ENCODE peak calls at places on chromosomes 4 and X, in ten cellular contexts. S is H1, T is astrocyte of the hippocampus, C is ACHN, L is tibial artery, F is NCI-H1694, V is GM06990, Y is vagina, H is choroid plexus epithelial cell, N is HT1080. P is an unnamed sample.

GRCh38 chrX:63768760-63769159 is 16.3 kb downstream of the ARHGEF9 start:
- DNase-seq in S (no peak), T (no peak), C (no peak), L (no peak), F (no peak), V (no peak), Y (no peak), H (no peak), N (no peak), P (no peak)

GRCh38 chrX:68658530-68658929 is 11.1 kb downstream of the STARD8 start:
- DNase-seq in S (no peak), T (no peak), C (no peak), L (no peak), F (no peak), V (no peak), Y (no peak), H (peak), N (no peak), P (no peak)

GRCh38 chr4:27048350-27049100 is 187.9 kb downstream of the STIM2 start:
- DNase-seq in S (no peak), T (peak), C (peak), L (no peak), F (peak), V (no peak), Y (no peak), H (peak), N (peak), P (no peak)

GRCh38 chr4:70182517-70183167 is 12.9 kb upstream of the ODAM start:
- DNase-seq in S (no peak), T (no peak), C (no peak), L (no peak), F (no peak), V (no peak), Y (no peak), H (no peak), N (no peak), P (no peak)

GRCh38 chr4:113828712-113829111 is 67.2 kb upstream of the CAMK2D start:
- DNase-seq in S (no peak), T (no peak), C (no peak), L (no peak), F (no peak), V (no peak), Y (no peak), H (no peak), N (no peak), P (no peak)

GRCh38 chr4:6114181-6114580 is 86.2 kb downstream of the JAKMIP1 start:
- DNase-seq in S (no peak), T (no peak), C (no peak), L (no peak), F (no peak), V (no peak), Y (no peak), H (no peak), N (no peak), P (no peak)

GRCh38 chr4:188778880-188779279 is 639.6 kb downstream of the TRIML1 start:
- DNase-seq in S (no peak), T (peak), C (peak), L (no peak), F (no peak), V (no peak), Y (no peak), H (peak), N (no peak), P (no peak)

GRCh38 chr4:95360256-95360903 is 188.4 kb downstream of the UNC5C start:
- DNase-seq in S (no peak), T (no peak), C (no peak), L (no peak), F (no peak), V (no peak), Y (no peak), H (no peak), N (no peak), P (no peak)

GRCh38 chrX:38985375-38985774 is 184.1 kb downstream of the MID1IP1 start:
- DNase-seq in S (no peak), T (no peak), C (peak), L (no peak), F (no peak), V (no peak), Y (no peak), H (peak), N (peak), P (no peak)

GRCh38 chrX:78997870-78998558 is 52.8 kb downstream of the P2RY10 start:
- DNase-seq in S (no peak), T (no peak), C (no peak), L (no peak), F (no peak), V (peak), Y (no peak), H (no peak), N (no peak), P (no peak)

GRCh38 chrX:107985032-107985431 is 2.9 kb upstream of the TEX13B start:
- DNase-seq in S (no peak), T (no peak), C (no peak), L (no peak), F (no peak), V (no peak), Y (no peak), H (no peak), N (no peak), P (no peak)

GRCh38 chr4:19850909-19851308 is 400.8 kb upstream of the SLIT2 start:
- DNase-seq in S (no peak), T (peak), C (peak), L (no peak), F (no peak), V (no peak), Y (no peak), H (peak), N (peak), P (peak)

GRCh38 chr4:14783011-14783877 is 219.0 kb upstream of the CPEB2 start:
- DNase-seq in S (no peak), T (peak), C (no peak), L (no peak), F (no peak), V (peak), Y (no peak), H (peak), N (peak), P (no peak)

GRCh38 chrX:66731398-66731797 is 92.5 kb upstream of the EDA2R start:
- DNase-seq in S (no peak), T (peak), C (peak), L (no peak), F (peak), V (no peak), Y (no peak), H (peak), N (peak), P (peak)

GRCh38 chr4:155179216-155179615 is 29.2 kb upstream of the NPY2R start:
- DNase-seq in S (no peak), T (peak), C (no peak), L (no peak), F (no peak), V (no peak), Y (no peak), H (peak), N (peak), P (no peak)

GRCh38 chr4:57074753-57075152 is 35.4 kb downstream of the IGFBP7 start:
- DNase-seq in S (no peak), T (peak), C (no peak), L (no peak), F (no peak), V (no peak), Y (no peak), H (peak), N (peak), P (peak)

GRCh38 chrX:1661048-1661921 is 46.4 kb downstream of the ASMT start:
- DNase-seq in S (peak), T (no peak), C (no peak), L (peak), F (no peak), V (peak), Y (no peak), H (no peak), N (no peak), P (no peak)